ENCODE peak calls at places on chromosomes 12 and 14, in five cellular contexts. D, Y, V, L and B are unnamed samples.

GRCh38 chr12:26821212-26821701 is 11.7 kb downstream of the ITPR2 start:
- DNase-seq in D (no peak), Y (no peak), V (no peak), L (no peak), B (no peak)

GRCh38 chr12:32666018-32666417 is 13.1 kb upstream of the DNM1L start:
- DNase-seq in D (no peak), Y (no peak), V (no peak), L (no peak), B (no peak)

GRCh38 chr12:7935773-7936581 is at the start of gene SLC2A3:
- DNase-seq in D (peak; percentile 32), Y (peak; percentile 46), V (peak; percentile 59), L (peak; percentile 84), B (peak; percentile 65)

GRCh38 chr14:90017371-90017770 is 44.4 kb upstream of the KCNK13 start:
- DNase-seq in D (no peak), Y (no peak), V (no peak), L (no peak), B (no peak)

GRCh38 chr14:76181546-76181945 is 29.8 kb downstream of the GPATCH2L start:
- DNase-seq in D (no peak), Y (no peak), V (no peak), L (peak; percentile 12), B (no peak)

GRCh38 chr12:31303466-31303865 is 22.5 kb downstream of the SINHCAF start:
- DNase-seq in D (no peak), Y (no peak), V (no peak), L (no peak), B (no peak)

GRCh38 chr14:68770051-68770450 is 22.8 kb downstream of the ZFP36L1 start:
- DNase-seq in D (no peak), Y (no peak), V (no peak), L (no peak), B (no peak)

GRCh38 chr12:7271904-7272303 is 32.0 kb upstream of the ACSM4 start:
- DNase-seq in D (no peak), Y (no peak), V (no peak), L (no peak), B (no peak)

GRCh38 chr12:57434517-57435223 is at the start of gene INHBC:
- DNase-seq in D (no peak), Y (no peak), V (no peak), L (peak; percentile 66), B (no peak)

GRCh38 chr12:27192118-27192802 is 51.8 kb upstream of the STK38L start:
- DNase-seq in D (no peak), Y (no peak), V (no peak), L (no peak), B (no peak)

GRCh38 chr14:83467811-83468210 is 1934.2 kb upstream of the SEL1L start:
- DNase-seq in D (no peak), Y (no peak), V (no peak), L (no peak), B (no peak)

GRCh38 chr12:28776913-28777312 is 372.2 kb upstream of the FAR2 start:
- DNase-seq in D (no peak), Y (no peak), V (no peak), L (no peak), B (no peak)

GRCh38 chr14:104277416-104278213 is 139.2 kb downstream of the KIF26A start:
- DNase-seq in D (peak; percentile 22), Y (no peak), V (no peak), L (no peak), B (no peak)

GRCh38 chr14:105945891-105946290 is 419.5 kb downstream of the TMEM121 start:
- DNase-seq in D (no peak), Y (no peak), V (no peak), L (no peak), B (no peak)

GRCh38 chr12:121578230-121579189 is 2.3 kb downstream of the KDM2B start:
- DNase-seq in D (no peak), Y (peak; percentile 38), V (peak; percentile 64), L (no peak), B (peak; percentile 28)

GRCh38 chr14:76773188-76773885 is 12.1 kb downstream of the VASH1 start:
- DNase-seq in D (no peak), Y (no peak), V (no peak), L (peak; percentile 41), B (no peak)

GRCh38 chr12:45216297-45216982 is 545 bp downstream of the ANO6 start:
- DNase-seq in D (peak; percentile 42), Y (peak; percentile 79), V (peak; percentile 45), L (peak; percentile 30), B (peak; percentile 44)

GRCh38 chr14:57049848-57050247 is 218.9 kb downstream of the EXOC5 start:
- DNase-seq in D (no peak), Y (no peak), V (no peak), L (no peak), B (no peak)

GRCh38 chr12:125434936-125435443 is 369.8 kb downstream of the AACS start:
- DNase-seq in D (no peak), Y (peak; percentile 64), V (no peak), L (no peak), B (no peak)

GRCh38 chr12:124364543-124364942 is 69.7 kb downstream of the RFLNA start:
- DNase-seq in D (no peak), Y (no peak), V (no peak), L (no peak), B (no peak)

GRCh38 chr12:126551882-126552281 is 1486.6 kb downstream of the AACS start:
- DNase-seq in D (no peak), Y (no peak), V (no peak), L (no peak), B (no peak)
- H3K4me3 ChIP-seq in D (no peak overlapping the region), Y (no peak overlapping the region), V (no peak overlapping the region), L (no peak overlapping the region), B (no peak overlapping the region)

GRCh38 chr14:31173120-31173837 is 34.3 kb downstream of the HECTD1 start:
- DNase-seq in D (no peak), Y (no peak), V (no peak), L (no peak), B (no peak)
- H3K36me3 ChIP-seq in D (peaks cover 99% of the 10 kb centered on the region), Y (peaks cover 2% of the 10 kb centered on the region), V (peaks cover 17% of the 10 kb centered on the region), L (peaks cover 49% of the 10 kb centered on the region), B (peaks cover 58% of the 10 kb centered on the region)

GRCh38 chr14:63632932-63633514 is 8.6 kb downstream of the WDR89 start:
- DNase-seq in D (no peak), Y (no peak), V (no peak), L (peak; percentile 9), B (peak; percentile 40)

GRCh38 chr14:63633801-63634200 is 7.9 kb downstream of the WDR89 start:
- DNase-seq in D (no peak), Y (no peak), V (no peak), L (no peak), B (no peak)
- H3K4me3 ChIP-seq in D (no peak overlapping the region), Y (no peak overlapping the region), V (no peak overlapping the region), L (no peak overlapping the region), B (no peak overlapping the region)

GRCh38 chr12:103975368-103975767 is 9.7 kb downstream of the TDG start:
- DNase-seq in D (no peak), Y (no peak), V (no peak), L (no peak), B (no peak)
- H3K36me3 ChIP-seq in D (peaks cover 36% of the 10 kb centered on the region), Y (peaks cover 12% of the 10 kb centered on the region), V (peaks cover 16% of the 10 kb centered on the region), L (peaks cover 9% of the 10 kb centered on the region), B (peaks cover 35% of the 10 kb centered on the region)

GRCh38 chr12:128819293-128820144 is 4.2 kb downstream of the SLC15A4 start:
- DNase-seq in D (peak; percentile 21), Y (no peak), V (no peak), L (no peak), B (no peak)
- H3K4me3 ChIP-seq in D (no peak overlapping the region), Y (peak overlapping the region; percentile 54), V (no peak overlapping the region), L (no peak overlapping the region), B (no peak overlapping the region)

DNA sequence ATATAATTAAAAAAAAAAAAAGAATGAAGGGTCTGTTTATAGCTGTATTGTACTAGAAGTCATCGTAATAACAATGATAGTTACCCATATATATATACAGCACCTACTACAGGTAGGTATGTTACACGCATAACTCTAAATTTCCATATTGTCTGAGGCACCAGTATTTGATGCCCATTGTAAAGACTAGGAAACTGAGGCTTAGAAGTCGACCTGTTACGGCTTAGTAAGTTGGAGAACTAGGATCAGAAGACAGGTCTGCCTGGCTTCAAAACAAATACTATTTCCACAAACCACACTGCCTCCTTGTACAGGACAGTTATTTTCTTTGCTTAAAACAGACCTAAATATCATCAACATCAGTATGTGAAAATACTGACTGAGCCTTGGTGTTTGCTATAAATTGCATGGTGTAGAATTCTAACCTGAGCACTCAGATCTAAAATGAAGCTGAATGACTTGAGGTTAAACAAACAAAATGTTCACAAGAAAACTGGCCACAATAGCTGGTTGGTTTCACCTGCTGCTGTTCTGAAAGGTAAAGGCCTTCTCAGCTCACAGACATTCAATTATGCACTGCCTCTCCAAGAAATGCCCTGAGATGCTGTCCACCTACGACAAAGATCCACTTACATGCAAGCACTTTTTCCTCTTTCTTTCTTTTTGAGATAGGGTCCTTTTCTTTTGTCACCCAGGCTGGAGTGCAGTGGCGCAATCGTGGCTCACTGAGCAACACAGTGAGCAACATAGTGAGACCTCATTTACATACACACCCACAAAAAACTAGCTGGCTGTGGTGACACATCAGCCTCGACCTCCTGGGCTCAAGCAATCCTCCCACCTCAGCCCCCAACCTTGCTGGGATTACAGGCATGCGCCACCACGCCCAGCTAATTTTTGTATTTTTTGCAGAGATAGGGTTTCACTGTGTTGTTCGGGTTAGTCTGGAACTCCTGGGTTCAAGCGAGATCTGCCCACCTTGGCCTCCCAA is 35.7 kb downstream of the SSH1 start:
- DNase-seq in D (no peak), Y (no peak), V (no peak), L (no peak), B (no peak)
- H3K36me3 ChIP-seq in D (peaks cover 59% of the 10 kb centered on the region), Y (peaks cover 7% of the 10 kb centered on the region), V (peaks cover 14% of the 10 kb centered on the region), L (peaks cover 5% of the 10 kb centered on the region), B (peaks cover 25% of the 10 kb centered on the region)

GRCh38 chr12:75483411-75483810 is 2.9 kb downstream of the GLIPR1 start:
- DNase-seq in D (no peak), Y (no peak), V (no peak), L (no peak), B (no peak)

GRCh38 chr12:75480469-75480949 is at the start of gene GLIPR1:
- DNase-seq in D (peak; percentile 57), Y (peak; percentile 70), V (no peak), L (peak; percentile 45), B (peak; percentile 46)

GRCh38 chr12:75481774-75482173 is 1.2 kb downstream of the GLIPR1 start:
- DNase-seq in D (no peak), Y (no peak), V (no peak), L (no peak), B (no peak)

GRCh38 chr12:75481013-75481705 is 604 bp downstream of the GLIPR1 start:
- DNase-seq in D (no peak), Y (no peak), V (no peak), L (no peak), B (no peak)

DNA sequence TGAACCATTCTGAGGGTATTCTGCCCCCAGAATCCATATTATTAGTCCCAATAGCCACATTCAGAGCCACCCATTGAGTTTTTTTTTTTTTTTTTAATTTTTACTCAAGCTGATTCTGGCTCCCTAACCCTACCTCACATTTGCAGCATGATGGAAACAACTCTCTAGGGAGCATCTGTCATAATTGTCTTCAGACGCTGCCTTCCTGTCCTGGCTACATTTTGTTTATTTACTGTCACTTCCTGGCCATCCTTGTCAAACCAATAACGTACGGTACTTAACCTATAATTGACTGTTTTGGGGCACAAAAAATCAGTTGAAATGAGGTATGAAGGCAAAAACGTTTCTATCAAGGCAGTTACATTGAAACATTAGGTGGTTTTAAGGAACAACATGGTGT is 2.1 kb downstream of the GLIPR1 start:
- DNase-seq in D (no peak), Y (no peak), V (no peak), L (no peak), B (no peak)
- H3K4me3 ChIP-seq in D (peak overlapping the region; percentile 47), Y (peak overlapping the region; percentile 69), V (no peak overlapping the region), L (no peak overlapping the region), B (no peak overlapping the region)

GRCh38 chr12:118044075-118044474 is 16.9 kb downstream of the WSB2 start:
- DNase-seq in D (no peak), Y (no peak), V (no peak), L (no peak), B (no peak)
- H3K36me3 ChIP-seq in D (peaks cover 100% of the 10 kb centered on the region), Y (peaks cover 18% of the 10 kb centered on the region), V (peaks cover 20% of the 10 kb centered on the region), L (peaks cover 17% of the 10 kb centered on the region), B (peaks cover 27% of the 10 kb centered on the region)